ENCODE peak calls at places on chromosomes 12 and 14, in eight cellular contexts. F is suprapubic skin, D is lower leg skin, M is right lobe of liver, Y is heart left ventricle, B is ovary, J is stomach, T is transverse colon. C is an unnamed sample.

GRCh38 chr14:68293404-68293803 is 473.8 kb downstream of the RAD51B start:
- DNase-seq in F (no peak), D (no peak), M (no peak), Y (no peak), B (no peak), J (no peak), T (peak; percentile 44), C (no peak)

GRCh38 chr14:103001651-103002396 is 55.5 kb downstream of the CDC42BPB start:
- DNase-seq in F (no peak), D (no peak), M (no peak), Y (no peak), B (no peak), J (no peak), T (peak; percentile 21), C (no peak)

GRCh38 chr14:55103005-55103640 is 25.9 kb upstream of the LGALS3 start:
- DNase-seq in F (peak; percentile 94), D (peak; percentile 94), M (no peak), Y (peak; percentile 65), B (peak; percentile 85), J (peak; percentile 84), T (peak; percentile 91), C (peak; percentile 63)

GRCh38 chr12:27436029-27436428 is 10.5 kb upstream of the SMCO2 start:
- DNase-seq in F (no peak), D (no peak), M (no peak), Y (no peak), B (no peak), J (no peak), T (no peak), C (no peak)

GRCh38 chr12:89106950-89107349 is 245.4 kb downstream of the DUSP6 start:
- DNase-seq in F (no peak), D (no peak), M (no peak), Y (no peak), B (no peak), J (no peak), T (no peak), C (no peak)

GRCh38 chr12:121823727-121824115 is 19.9 kb downstream of the SETD1B start:
- DNase-seq in F (no peak), D (no peak), M (no peak), Y (no peak), B (no peak), J (no peak), T (no peak), C (no peak)

GRCh38 chr12:92623386-92623785 is 79.4 kb upstream of the PLEKHG7 start:
- DNase-seq in F (no peak), D (no peak), M (no peak), Y (no peak), B (no peak), J (no peak), T (no peak), C (no peak)

GRCh38 chr12:103505371-103506236 is 9.8 kb upstream of the C12orf42 start:
- DNase-seq in F (no peak), D (no peak), M (no peak), Y (no peak), B (no peak), J (no peak), T (no peak), C (no peak)

GRCh38 chr14:71267691-71268090 is 360.4 kb downstream of the PCNX1 start:
- DNase-seq in F (no peak), D (no peak), M (no peak), Y (no peak), B (no peak), J (no peak), T (no peak), C (no peak)

GRCh38 chr12:60822601-60823000 is 1226.8 kb downstream of the SLC16A7 start:
- DNase-seq in F (no peak), D (no peak), M (no peak), Y (no peak), B (no peak), J (no peak), T (no peak), C (no peak)

GRCh38 chr12:48999371-49000131 is at the start of gene DDN:
- DNase-seq in F (no peak), D (no peak), M (no peak), Y (no peak), B (no peak), J (peak; percentile 46), T (no peak), C (no peak)

GRCh38 chr12:128387811-128388422 is 120.9 kb downstream of the TMEM132C start:
- DNase-seq in F (no peak), D (no peak), M (no peak), Y (no peak), B (peak; percentile 69), J (peak; percentile 37), T (peak; percentile 36), C (peak; percentile 35)

GRCh38 chr12:71046215-71046614 is 111.6 kb downstream of the TSPAN8 start:
- DNase-seq in F (no peak), D (no peak), M (no peak), Y (no peak), B (no peak), J (no peak), T (no peak), C (no peak)

GRCh38 chr12:70754330-70754741 is 117.1 kb upstream of the PTPRB start:
- DNase-seq in F (no peak), D (no peak), M (no peak), Y (no peak), B (no peak), J (no peak), T (peak; percentile 10), C (no peak)

GRCh38 chr14:76929927-76930326 is 98.6 kb downstream of the IRF2BPL start:
- DNase-seq in F (no peak), D (no peak), M (no peak), Y (peak; percentile 41), B (no peak), J (no peak), T (peak; percentile 33), C (no peak)

GRCh38 chr14:40909906-40910305 is 696.8 kb upstream of the LRFN5 start:
- DNase-seq in F (no peak), D (no peak), M (no peak), Y (no peak), B (no peak), J (no peak), T (no peak), C (no peak)

GRCh38 chr14:21978184-21978998 is 304.8 kb upstream of the OR4E1 start:
- DNase-seq in F (no peak), D (no peak), M (no peak), Y (no peak), B (no peak), J (peak; percentile 39), T (peak; percentile 25), C (no peak)

GRCh38 chr14:61452452-61452851 is 131.1 kb downstream of the PRKCH start:
- DNase-seq in F (no peak), D (no peak), M (no peak), Y (no peak), B (no peak), J (no peak), T (no peak), C (no peak)

GRCh38 chr12:39145175-39145999 is 240.0 kb upstream of the CPNE8 start:
- DNase-seq in F (no peak), D (no peak), M (peak; percentile 57), Y (peak; percentile 35), B (peak; percentile 43), J (peak; percentile 30), T (peak; percentile 73), C (no peak)

GRCh38 chr14:75794615-75795038 is 133.6 kb downstream of the TTLL5 start:
- DNase-seq in F (no peak), D (no peak), M (no peak), Y (no peak), B (no peak), J (no peak), T (no peak), C (no peak)

GRCh38 chr14:81176224-81176623 is 44.5 kb downstream of the GTF2A1 start:
- DNase-seq in F (no peak), D (peak; percentile 40), M (no peak), Y (peak; percentile 25), B (no peak), J (peak; percentile 43), T (peak; percentile 33), C (no peak)

GRCh38 chr14:56412453-56413434 is 166.9 kb upstream of the TMEM260 start:
- DNase-seq in F (no peak), D (no peak), M (no peak), Y (no peak), B (no peak), J (no peak), T (no peak), C (no peak)
- TF ChIP-seq POLR2A in F (no peak), D (no peak), M (no peak), Y (no peak), B (no peak), J (no peak), T (no peak), C (no peak)

GRCh38 chr12:124497039-124497438 is 70.4 kb downstream of the NCOR2 start:
- DNase-seq in F (no peak), D (no peak), M (no peak), Y (no peak), B (no peak), J (no peak), T (no peak), C (no peak)

GRCh38 chr12:124498870-124499753 is 68.3 kb downstream of the NCOR2 start:
- DNase-seq in F (no peak), D (no peak), M (no peak), Y (no peak), B (no peak), J (no peak), T (no peak), C (no peak)

GRCh38 chr12:124498178-124498869 is 69.1 kb downstream of the NCOR2 start:
- DNase-seq in F (no peak), D (no peak), M (no peak), Y (no peak), B (no peak), J (no peak), T (no peak), C (no peak)

GRCh38 chr12:124496584-124496983 is 70.8 kb downstream of the NCOR2 start:
- DNase-seq in F (no peak), D (no peak), M (no peak), Y (no peak), B (no peak), J (no peak), T (no peak), C (no peak)

GRCh38 chr12:124497658-124498057 is 69.8 kb downstream of the NCOR2 start:
- DNase-seq in F (peak; percentile 92), D (peak; percentile 71), M (no peak), Y (peak; percentile 77), B (no peak), J (no peak), T (no peak), C (no peak)
- TF ChIP-seq POLR2A in F (no peak), D (no peak), M (no peak), Y (peak; percentile 8), B (no peak), J (no peak), T (no peak), C (no peak)

GRCh38 chr14:99479903-99480855 is 480 bp downstream of the SETD3 start:
- DNase-seq in F (peak; percentile 86), D (peak; percentile 43), M (peak; percentile 71), Y (peak; percentile 67), B (peak; percentile 73), J (peak; percentile 54), T (peak; percentile 63), C (peak; percentile 52)
- TF ChIP-seq POLR2A in F (peak; percentile 11), D (no peak), M (peak; percentile 75), Y (peak; percentile 71), B (peak; percentile 43), J (no peak), T (peak; percentile 49), C (peak; percentile 22)

DNA sequence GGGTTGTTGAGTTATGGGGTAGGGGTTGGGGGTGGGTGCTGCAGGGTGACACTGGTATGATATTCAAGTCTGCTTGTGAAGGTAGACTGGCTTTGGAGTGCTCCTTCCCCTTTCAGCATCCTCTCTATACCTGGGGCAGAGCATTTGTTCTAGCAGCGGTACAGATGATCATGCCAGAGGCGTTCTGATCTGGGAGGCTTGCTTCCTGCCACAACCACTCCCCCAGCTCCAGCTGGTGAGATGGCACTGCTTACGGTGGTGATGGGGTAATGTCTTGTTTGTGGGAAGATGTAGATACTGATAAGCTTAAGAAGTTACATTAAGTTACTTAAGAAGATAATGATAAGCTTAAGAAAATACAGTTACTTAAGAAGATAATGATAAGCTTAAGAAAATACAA is 131.8 kb downstream of the ERC1 start:
- DNase-seq in F (no peak), D (no peak), M (no peak), Y (no peak), B (no peak), J (no peak), T (no peak), C (no peak)
- TF ChIP-seq POLR2A in F (no peak), D (no peak), M (no peak), Y (no peak), B (no peak), J (no peak), T (no peak), C (no peak)

C was measured in H54.